ENCODE peak calls at places on chromosome 7, in seven cellular contexts. K, J, M, I, G, Z and N are unnamed samples. For H3K4me1, the result is how much of the 10 kb centered on the place peaks cover.

GRCh38 chr7:150449206-150449956 is 1.0 kb upstream of the GIMAP8 start:
- DNase-seq in K (no peak), J (no peak), M (no peak), I (no peak), G (no peak), Z (peak), N (no peak)

GRCh38 chr7:35754741-35755140 is 46.1 kb upstream of the SEPTIN7 start:
- DNase-seq in K (no peak), J (no peak), M (no peak), I (no peak), G (no peak), Z (no peak), N (no peak)

GRCh38 chr7:101518348-101518747 is 110.7 kb downstream of the MYL10 start:
- DNase-seq in K (no peak), J (no peak), M (no peak), I (no peak), G (no peak), Z (no peak), N (no peak)

GRCh38 chr7:51160411-51160810 is 156.2 kb downstream of the COBL start:
- DNase-seq in K (no peak), J (no peak), M (no peak), I (no peak), G (no peak), Z (no peak), N (no peak)

GRCh38 chr7:108592633-108593277 is 23.1 kb downstream of the DNAJB9 start:
- DNase-seq in K (no peak), J (no peak), M (no peak), I (no peak), G (no peak), Z (no peak), N (no peak)

GRCh38 chr7:80641548-80641947 is 3.1 kb downstream of the CD36 start:
- DNase-seq in K (no peak), J (no peak), M (no peak), I (no peak), G (no peak), Z (no peak), N (no peak)

GRCh38 chr7:156657681-156658080 is 17.1 kb downstream of the RNF32 start:
- DNase-seq in K (no peak), J (no peak), M (no peak), I (no peak), G (no peak), Z (no peak), N (no peak)

GRCh38 chr7:33764752-33765451 is 140.4 kb upstream of the BMPER start:
- DNase-seq in K (no peak), J (no peak), M (no peak), I (no peak), G (peak), Z (peak), N (no peak)

GRCh38 chr7:1758417-1758858 is 88.4 kb downstream of the ELFN1 start:
- DNase-seq in K (peak), J (peak), M (no peak), I (no peak), G (peak), Z (no peak), N (peak)

GRCh38 chr7:103928581-103928980 is 60.9 kb downstream of the RELN start:
- DNase-seq in K (no peak), J (no peak), M (no peak), I (no peak), G (no peak), Z (no peak), N (no peak)

GRCh38 chr7:26853788-26854393 is 10.5 kb downstream of the SKAP2 start:
- DNase-seq in K (no peak), J (no peak), M (no peak), I (no peak), G (peak), Z (peak), N (no peak)

GRCh38 chr7:117384693-117385092 is 42.6 kb downstream of the ASZ1 start:
- DNase-seq in K (no peak), J (no peak), M (no peak), I (no peak), G (no peak), Z (no peak), N (no peak)
- H3K4me3 ChIP-seq in K (no peak), J (no peak), M (no peak), I (no peak), G (no peak), Z (no peak), N (no peak)

GRCh38 chr7:139525239-139525638 is 1.8 kb downstream of the CLEC2L start:
- DNase-seq in K (no peak), J (no peak), M (no peak), I (no peak), G (no peak), Z (no peak), N (no peak)

GRCh38 chr7:139523988-139524815 is 717 bp downstream of the CLEC2L start:
- DNase-seq in K (no peak), J (no peak), M (no peak), I (no peak), G (no peak), Z (no peak), N (no peak)

GRCh38 chr7:139525750-139526149 is 2.3 kb downstream of the CLEC2L start:
- DNase-seq in K (no peak), J (no peak), M (no peak), I (no peak), G (no peak), Z (no peak), N (no peak)

GRCh38 chr7:139523199-139523941 is at the start of gene CLEC2L:
- DNase-seq in K (peak), J (no peak), M (no peak), I (no peak), G (no peak), Z (no peak), N (no peak)

DNA sequence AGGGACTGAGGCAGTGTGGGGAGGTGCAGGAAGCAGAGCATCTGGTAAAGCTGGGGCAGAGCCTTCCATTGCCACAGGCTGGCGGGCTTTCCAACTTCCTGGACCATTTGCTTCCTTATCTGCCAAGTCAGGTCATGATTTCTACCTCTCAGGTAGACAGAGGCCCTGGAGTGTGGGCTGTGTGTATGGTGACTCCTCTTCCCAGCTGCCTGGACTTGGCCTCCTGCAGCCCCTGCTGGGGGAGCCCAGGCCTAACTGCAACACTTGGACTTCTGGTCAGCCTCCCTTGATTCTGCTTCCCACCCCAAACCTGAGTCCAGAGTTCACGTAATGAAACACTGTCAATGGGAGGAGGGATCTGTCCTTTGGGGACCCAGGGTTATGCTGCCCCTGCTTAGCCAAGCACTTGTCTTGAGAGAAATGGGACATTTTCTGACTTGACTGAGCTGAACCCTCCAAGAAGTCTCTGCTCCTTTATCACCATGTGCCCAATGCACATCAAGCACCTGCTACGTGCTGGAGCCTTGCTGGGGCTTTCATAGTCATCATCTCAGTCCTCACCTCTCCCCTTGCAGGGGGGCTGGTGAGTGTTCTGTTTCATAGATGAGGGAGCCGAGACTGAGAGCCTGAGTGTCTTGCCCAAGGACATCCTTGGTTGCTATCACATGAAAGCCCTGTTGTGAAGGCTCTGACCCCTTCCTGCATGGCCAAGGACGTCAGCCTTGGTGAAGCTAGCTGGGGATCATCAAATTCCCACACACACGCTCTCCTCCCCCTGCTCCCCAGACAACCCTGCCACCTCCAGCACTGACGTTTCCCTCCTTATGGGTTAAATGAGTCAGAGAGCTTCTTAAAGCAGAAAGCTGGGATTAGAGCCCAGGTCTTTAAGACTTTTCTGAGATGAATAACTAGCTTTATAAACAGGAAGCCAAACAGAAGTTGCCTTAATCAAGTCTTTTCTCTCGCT is 3.4 kb downstream of the CLEC2L start:
- DNase-seq in K (no peak), J (no peak), M (no peak), I (no peak), G (no peak), Z (no peak), N (no peak)
- TF ChIP-seq POLR2A in K (no peak), J (no peak), M (no peak), I (no peak), G (no peak), Z (no peak), N (no peak)

GRCh38 chr7:22726345-22726848 is 603 bp upstream of the IL6 start:
- DNase-seq in K (peak), J (no peak), M (peak), I (peak), G (peak), Z (peak), N (no peak)
- H3K4me1 ChIP-seq in K (under half), J (under half), M (under half), I (half or more), G (under half), Z (half or more), N (under half)

GRCh38 chr7:12868027-12868426 is 180.6 kb downstream of the ARL4A start:
- DNase-seq in K (no peak), J (no peak), M (no peak), I (no peak), G (no peak), Z (no peak), N (no peak)
- H3K4me3 ChIP-seq in K (no peak), J (no peak), M (no peak), I (no peak), G (no peak), Z (no peak), N (no peak)

DNA sequence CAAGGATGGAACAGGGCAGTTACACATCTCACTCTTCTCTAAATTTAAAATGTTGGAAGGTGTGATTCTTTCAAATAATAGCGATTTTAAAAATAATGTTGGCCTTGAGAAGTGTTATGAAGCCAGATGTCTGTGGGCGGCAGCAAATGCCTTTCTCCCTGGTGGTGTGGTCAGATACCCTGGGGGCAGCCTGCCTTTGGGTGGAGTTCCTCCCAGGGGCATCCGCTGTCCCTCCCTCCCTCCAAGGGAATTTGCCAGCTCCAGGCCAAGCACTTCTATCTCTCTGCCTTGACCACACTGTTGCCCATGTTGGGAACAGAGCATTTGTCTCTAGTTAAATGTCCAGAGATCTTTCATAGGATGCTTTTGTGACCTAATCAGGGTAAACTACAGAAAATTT is 121.4 kb downstream of the POU6F2 start:
- DNase-seq in K (no peak), J (no peak), M (no peak), I (no peak), G (no peak), Z (no peak), N (no peak)
- TF ChIP-seq POLR2A in K (no peak), J (no peak), M (no peak), I (no peak), G (no peak), Z (no peak), N (no peak)

GRCh38 chr7:158858592-158859503 is 2.5 kb downstream of the DYNC2I1 start:
- DNase-seq in K (no peak), J (no peak), M (no peak), I (no peak), G (no peak), Z (no peak), N (no peak)

GRCh38 chr7:158860394-158860793 is 4.0 kb downstream of the DYNC2I1 start:
- DNase-seq in K (no peak), J (no peak), M (no peak), I (no peak), G (no peak), Z (no peak), N (no peak)

GRCh38 chr7:158861936-158862704 is 5.8 kb downstream of the DYNC2I1 start:
- DNase-seq in K (no peak), J (no peak), M (no peak), I (no peak), G (no peak), Z (no peak), N (no peak)

GRCh38 chr7:158863611-158864506 is 7.5 kb downstream of the DYNC2I1 start:
- DNase-seq in K (peak), J (peak), M (peak), I (peak), G (peak), Z (peak), N (peak)

GRCh38 chr7:158861004-158861787 is 4.8 kb downstream of the DYNC2I1 start:
- DNase-seq in K (no peak), J (no peak), M (no peak), I (no peak), G (no peak), Z (no peak), N (no peak)
- H3K4me1 ChIP-seq in K (under half), J (under half), M (under half), I (half or more), G (half or more), Z (under half), N (under half)

DNA sequence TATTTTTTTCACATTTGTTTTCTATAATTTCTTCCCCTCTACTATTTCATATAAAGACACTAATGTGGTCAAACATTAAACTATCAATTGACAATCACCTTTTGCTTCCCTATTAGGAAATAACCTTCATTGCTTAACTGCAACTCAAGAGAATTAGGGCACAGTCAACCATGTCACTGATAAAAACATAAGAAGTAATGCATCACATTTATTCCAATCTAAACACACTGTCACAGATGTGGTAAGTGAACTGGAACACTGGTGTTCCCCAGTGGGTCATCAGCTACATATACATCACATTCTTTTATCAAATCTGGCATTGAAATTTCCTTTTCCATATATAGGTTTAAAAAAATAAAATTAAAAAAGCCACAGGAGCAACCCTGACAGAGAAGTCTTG is 3.7 kb downstream of the TRIL start:
- DNase-seq in K (no peak), J (no peak), M (no peak), I (no peak), G (no peak), Z (no peak), N (no peak)
- H3K4me3 ChIP-seq in K (no peak), J (no peak), M (no peak), I (no peak), G (no peak), Z (no peak), N (no peak)

GRCh38 chr7:99373086-99374066 is 1.2 kb upstream of the ARPC1B start:
- DNase-seq in K (no peak), J (no peak), M (no peak), I (no peak), G (no peak), Z (no peak), N (no peak)

GRCh38 chr7:99375070-99375807 is 709 bp downstream of the ARPC1B start:
- DNase-seq in K (peak), J (peak), M (peak), I (peak), G (peak), Z (peak), N (peak)

GRCh38 chr7:99371376-99371920 is 3.1 kb upstream of the ARPC1B start:
- DNase-seq in K (no peak), J (no peak), M (no peak), I (no peak), G (no peak), Z (no peak), N (no peak)

GRCh38 chr7:99372275-99373085 is 2.0 kb upstream of the ARPC1B start:
- DNase-seq in K (no peak), J (no peak), M (no peak), I (no peak), G (peak), Z (no peak), N (no peak)

GRCh38 chr7:99374121-99375064 is at the start of gene ARPC1B:
- DNase-seq in K (peak), J (peak), M (peak), I (peak), G (peak), Z (peak), N (peak)
- TF ChIP-seq POLR2A in K (peak), J (peak), M (peak), I (peak), G (peak), Z (peak), N (no peak)

DNA sequence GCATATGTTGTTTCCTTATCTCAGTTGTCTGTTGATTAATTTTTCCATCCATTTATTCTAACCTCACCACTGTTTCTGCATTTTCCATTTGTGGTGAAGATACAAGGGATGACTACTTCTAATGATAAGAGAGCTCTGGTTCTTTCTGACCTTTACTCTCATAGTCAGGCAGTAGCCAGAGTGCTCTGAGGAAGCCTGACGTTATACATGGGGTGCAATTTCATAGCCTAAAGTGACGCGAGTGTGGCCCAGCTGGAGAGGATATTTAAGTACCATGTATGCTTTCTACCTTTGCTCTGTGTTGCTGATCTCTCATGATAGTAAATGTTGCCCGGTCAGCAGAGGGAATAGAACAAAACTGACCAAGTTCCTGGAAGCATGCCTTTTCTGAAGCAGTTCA is 33.9 kb upstream of the CYCS start:
- DNase-seq in K (no peak), J (no peak), M (no peak), I (no peak), G (no peak), Z (no peak), N (no peak)
- H3K4me1 ChIP-seq in K (under half), J (under half), M (under half), I (under half), G (under half), Z (under half), N (under half)

GRCh38 chr7:94511763-94512162 is 2.2 kb downstream of the CASD1 start:
- DNase-seq in K (no peak), J (no peak), M (no peak), I (no peak), G (no peak), Z (peak), N (no peak)

GRCh38 chr7:94514140-94514889 is 4.7 kb downstream of the CASD1 start:
- DNase-seq in K (no peak), J (no peak), M (no peak), I (no peak), G (no peak), Z (no peak), N (no peak)

GRCh38 chr7:94512735-94513564 is 3.3 kb downstream of the CASD1 start:
- DNase-seq in K (no peak), J (no peak), M (no peak), I (no peak), G (no peak), Z (no peak), N (no peak)

GRCh38 chr7:94513565-94513860 is 3.9 kb downstream of the CASD1 start:
- DNase-seq in K (no peak), J (no peak), M (no peak), I (no peak), G (no peak), Z (no peak), N (no peak)

DNA sequence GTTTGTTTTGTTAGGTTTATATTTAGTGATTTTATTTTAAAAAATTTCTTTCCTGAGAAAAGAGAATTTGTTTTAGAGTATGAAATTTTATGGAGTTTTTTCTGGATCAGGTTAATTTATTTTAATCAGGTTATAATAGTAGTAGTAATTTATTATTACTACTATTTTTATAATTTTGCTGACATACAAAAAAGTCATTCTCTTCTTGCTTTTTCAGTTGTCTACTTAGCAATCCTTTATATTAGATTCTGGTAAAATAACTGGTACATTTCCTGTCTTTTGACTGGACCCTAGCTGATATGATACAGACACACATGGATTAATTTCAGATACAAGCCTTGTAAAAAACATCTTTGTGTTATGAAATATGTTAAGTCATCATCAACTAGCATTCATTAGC is 5.3 kb downstream of the CASD1 start:
- DNase-seq in K (no peak), J (no peak), M (no peak), I (no peak), G (no peak), Z (no peak), N (no peak)
- H3K4me3 ChIP-seq in K (no peak), J (no peak), M (no peak), I (no peak), G (no peak), Z (no peak), N (no peak)